ENCODE peak calls at places on chromosomes 2 and 18, in five cellular contexts. One of them, this sample, is unnamed. For H3K4me1 and H3K27me3, the result is how much of the 10 kb centered on the place peaks cover.

GRCh38 chr18:45565280-45565970 is 49.9 kb upstream of the SLC14A2 start:
- DNase-seq in mesenchymal stem cell: peak
- DNase-seq in breast epithelium: no peak
- DNase-seq in tibial artery: no peak
- DNase-seq in stomach: no peak
- DNase-seq in this sample: no peak

GRCh38 chr2:98713332-98714015 is 17.5 kb downstream of the MGAT4A start:
- DNase-seq in breast epithelium: no peak
- DNase-seq in tibial artery: no peak
- DNase-seq in stomach: no peak
- DNase-seq in mesenchymal stem cell: no peak
- DNase-seq in this sample: no peak

GRCh38 chr2:46051103-46051502 is 246.1 kb upstream of the EPAS1 start:
- DNase-seq in tibial artery: no peak
- DNase-seq in breast epithelium: no peak
- DNase-seq in stomach: no peak
- DNase-seq in mesenchymal stem cell: no peak
- DNase-seq in this sample: no peak

GRCh38 chr2:189772212-189772611 is 9.6 kb upstream of the OSGEPL1 start:
- DNase-seq in breast epithelium: no peak
- DNase-seq in stomach: no peak
- DNase-seq in tibial artery: no peak
- DNase-seq in mesenchymal stem cell: no peak
- DNase-seq in this sample: no peak

GRCh38 chr18:13137041-13137938 is 81.3 kb upstream of the LDLRAD4 start:
- DNase-seq in breast epithelium: no peak
- DNase-seq in tibial artery: no peak
- DNase-seq in mesenchymal stem cell: no peak
- DNase-seq in stomach: peak
- DNase-seq in this sample: peak

GRCh38 chr2:210445116-210445707 is 31.3 kb downstream of the LANCL1 start:
- DNase-seq in breast epithelium: no peak
- DNase-seq in tibial artery: no peak
- DNase-seq in mesenchymal stem cell: peak
- DNase-seq in stomach: no peak
- DNase-seq in this sample: peak

GRCh38 chr2:240387669-240388358 is 47.6 kb upstream of the GPC1 start:
- DNase-seq in mesenchymal stem cell: peak
- DNase-seq in breast epithelium: no peak
- DNase-seq in tibial artery: peak
- DNase-seq in stomach: peak
- DNase-seq in this sample: no peak

GRCh38 chr2:109331081-109331480 is 202.1 kb downstream of the SH3RF3 start:
- DNase-seq in breast epithelium: no peak
- DNase-seq in tibial artery: no peak
- DNase-seq in stomach: no peak
- DNase-seq in mesenchymal stem cell: no peak
- DNase-seq in this sample: no peak

GRCh38 chr2:140173790-140174189 is 1393.6 kb upstream of the NXPH2 start:
- DNase-seq in breast epithelium: no peak
- DNase-seq in tibial artery: no peak
- DNase-seq in mesenchymal stem cell: no peak
- DNase-seq in stomach: no peak
- DNase-seq in this sample: no peak

GRCh38 chr2:1233280-1233679 is 180.0 kb upstream of the TPO start:
- DNase-seq in stomach: no peak
- DNase-seq in breast epithelium: no peak
- DNase-seq in mesenchymal stem cell: no peak
- DNase-seq in tibial artery: no peak
- DNase-seq in this sample: no peak

GRCh38 chr18:1806884-1807615 is 764.3 kb downstream of the METTL4 start:
- DNase-seq in tibial artery: no peak
- DNase-seq in breast epithelium: no peak
- DNase-seq in stomach: no peak
- DNase-seq in mesenchymal stem cell: no peak
- DNase-seq in this sample: no peak

GRCh38 chr2:74806355-74806839 is 27.5 kb upstream of the HK2 start:
- DNase-seq in breast epithelium: no peak
- DNase-seq in stomach: no peak
- DNase-seq in tibial artery: no peak
- DNase-seq in mesenchymal stem cell: no peak
- DNase-seq in this sample: no peak

GRCh38 chr18:24063121-24063731 is 48.7 kb downstream of the TTC39C start:
- DNase-seq in stomach: no peak
- DNase-seq in breast epithelium: no peak
- DNase-seq in mesenchymal stem cell: peak
- DNase-seq in tibial artery: no peak
- DNase-seq in this sample: no peak

GRCh38 chr18:22539045-22539444 is 121.3 kb upstream of the CTAGE1 start:
- DNase-seq in stomach: no peak
- DNase-seq in mesenchymal stem cell: no peak
- DNase-seq in breast epithelium: no peak
- DNase-seq in tibial artery: peak
- DNase-seq in this sample: no peak

GRCh38 chr2:43270930-43271615 is 44.7 kb upstream of the ZFP36L2 start:
- DNase-seq in tibial artery: no peak
- DNase-seq in mesenchymal stem cell: peak
- DNase-seq in breast epithelium: no peak
- DNase-seq in stomach: no peak
- DNase-seq in this sample: no peak

DNA sequence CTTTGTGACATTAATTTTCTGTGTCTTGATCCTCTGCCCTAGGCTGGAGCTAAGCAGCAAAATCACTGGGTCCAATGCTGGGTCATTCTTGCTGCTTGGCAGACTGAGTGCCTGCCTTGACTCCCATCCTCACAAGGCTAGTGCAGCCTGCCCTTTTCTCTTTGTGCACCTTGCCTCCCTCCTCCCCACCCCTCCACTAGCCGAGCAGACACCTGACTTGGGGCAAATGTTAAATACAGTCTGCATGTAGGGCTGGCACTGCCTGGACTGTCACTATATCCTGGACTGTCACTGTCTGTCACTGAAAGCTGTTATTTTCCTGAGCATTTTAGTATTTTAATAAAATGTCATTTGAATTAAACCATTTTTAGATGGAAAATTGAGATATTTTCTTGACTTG is 33.4 kb downstream of the MAPRE2 start:
- DNase-seq in mesenchymal stem cell: no peak
- DNase-seq in stomach: no peak
- DNase-seq in breast epithelium: no peak
- DNase-seq in tibial artery: no peak
- DNase-seq in this sample: no peak
- H3K27ac ChIP-seq in mesenchymal stem cell: no peak
- H3K27ac ChIP-seq in stomach: no peak
- H3K27ac ChIP-seq in breast epithelium: no peak
- H3K27ac ChIP-seq in tibial artery: peak
- H3K27ac ChIP-seq in this sample: no peak

DNA sequence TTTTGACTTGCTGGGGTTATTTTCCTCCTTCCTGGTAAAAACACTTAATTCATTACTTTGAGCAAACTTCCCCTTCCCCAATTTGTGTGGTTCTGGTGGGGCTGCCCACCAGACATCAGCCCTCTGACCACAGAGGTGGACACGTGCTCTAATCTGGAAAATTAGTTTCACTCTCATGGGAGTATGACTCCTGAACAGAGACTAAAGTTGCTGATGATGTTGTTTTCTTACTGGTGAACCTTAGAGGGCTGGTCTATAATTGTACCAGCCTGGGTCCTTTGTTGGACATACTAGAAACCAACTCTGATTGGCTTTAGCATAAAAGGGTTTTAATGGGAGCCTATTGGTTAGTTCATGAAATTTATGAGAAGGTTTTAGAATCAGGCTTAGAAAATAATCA is 54.1 kb upstream of the ACYP2 start:
- DNase-seq in tibial artery: no peak
- DNase-seq in breast epithelium: no peak
- DNase-seq in stomach: no peak
- DNase-seq in mesenchymal stem cell: no peak
- DNase-seq in this sample: no peak
- H3K4me1 ChIP-seq in tibial artery: under half
- H3K4me1 ChIP-seq in breast epithelium: under half
- H3K4me1 ChIP-seq in stomach: under half
- H3K4me1 ChIP-seq in mesenchymal stem cell: under half
- H3K4me1 ChIP-seq in this sample: under half

GRCh38 chr2:219065484-219065883 is 4.8 kb upstream of the IHH start:
- DNase-seq in tibial artery: no peak
- DNase-seq in mesenchymal stem cell: no peak
- DNase-seq in stomach: no peak
- DNase-seq in breast epithelium: no peak
- DNase-seq in this sample: no peak
- H3K27me3 ChIP-seq in tibial artery: under half
- H3K27me3 ChIP-seq in mesenchymal stem cell: under half
- H3K27me3 ChIP-seq in stomach: under half
- H3K27me3 ChIP-seq in breast epithelium: under half
- H3K27me3 ChIP-seq in this sample: under half

GRCh38 chr18:40832362-40832761 is 1122.7 kb upstream of the PIK3C3 start:
- DNase-seq in mesenchymal stem cell: peak
- DNase-seq in tibial artery: no peak
- DNase-seq in breast epithelium: no peak
- DNase-seq in stomach: no peak
- DNase-seq in this sample: no peak
- H3K27ac ChIP-seq in mesenchymal stem cell: no peak
- H3K27ac ChIP-seq in tibial artery: no peak
- H3K27ac ChIP-seq in breast epithelium: no peak
- H3K27ac ChIP-seq in stomach: no peak
- H3K27ac ChIP-seq in this sample: no peak

GRCh38 chr18:3248670-3249359 is 1.2 kb downstream of the MYL12A start:
- DNase-seq in breast epithelium: peak
- DNase-seq in tibial artery: no peak
- DNase-seq in mesenchymal stem cell: peak
- DNase-seq in stomach: no peak
- DNase-seq in this sample: peak
- H3K4me1 ChIP-seq in breast epithelium: under half
- H3K4me1 ChIP-seq in tibial artery: under half
- H3K4me1 ChIP-seq in mesenchymal stem cell: under half
- H3K4me1 ChIP-seq in stomach: half or more
- H3K4me1 ChIP-seq in this sample: half or more